ENCODE peak calls at places on chromosomes 5 and 9, in six cellular contexts. O is SK-N-SH, H is K562, C is H1, K is HepG2, E is HL-60. M is an unnamed sample.

GRCh38 chr5:609506-609905 is 2.6 kb upstream of the CEP72 start:
- DNase-seq in K (no peak), E (no peak), C (no peak), O (no peak), H (no peak), M (no peak)

GRCh38 chr9:20744046-20744630 is 60.1 kb downstream of the FOCAD start:
- DNase-seq in H (no peak), O (no peak), C (no peak), E (no peak), K (no peak), M (no peak)

GRCh38 chr9:115170674-115171073 is 52.7 kb upstream of the TNC start:
- DNase-seq in H (no peak), E (no peak), C (peak), K (no peak), O (no peak), M (no peak)

GRCh38 chr5:36874465-36874864 is 2.1 kb upstream of the NIPBL start:
- DNase-seq in C (no peak), H (no peak), K (no peak), O (peak), E (no peak), M (no peak)

GRCh38 chr5:147835386-147835798 is 3.9 kb upstream of the SPINK1 start:
- DNase-seq in C (no peak), E (no peak), H (no peak), O (no peak), K (peak), M (no peak)

GRCh38 chr9:5493597-5494511 is 16.5 kb upstream of the PDCD1LG2 start:
- DNase-seq in K (no peak), E (peak), C (no peak), H (peak), O (no peak), M (peak)

GRCh38 chr5:25489834-25490538 is 845.2 kb upstream of the CDH10 start:
- DNase-seq in O (no peak), K (peak), C (no peak), E (peak), H (no peak), M (no peak)

GRCh38 chr5:171601266-171601881 is 181.9 kb downstream of the FGF18 start:
- DNase-seq in E (peak), C (no peak), H (no peak), K (no peak), O (no peak), M (no peak)

GRCh38 chr5:172502410-172502809 is 48.1 kb upstream of the SH3PXD2B start:
- DNase-seq in O (no peak), C (peak), E (no peak), K (no peak), H (no peak), M (no peak)

GRCh38 chr9:112582863-112583262 is 96.2 kb downstream of the KIAA1958 start:
- DNase-seq in C (no peak), H (no peak), O (no peak), K (no peak), E (no peak), M (no peak)

GRCh38 chr9:125983681-125984080 is 236.5 kb downstream of the PBX3 start:
- DNase-seq in K (no peak), E (no peak), O (no peak), C (peak), H (no peak), M (no peak)

GRCh38 chr5:16131878-16132277 is 47.7 kb downstream of the MARCHF11 start:
- DNase-seq in E (no peak), C (no peak), O (no peak), H (no peak), K (no peak), M (no peak)

GRCh38 chr9:91534374-91534773 is 110.7 kb upstream of the NFIL3 start:
- DNase-seq in C (no peak), K (no peak), E (no peak), H (no peak), O (no peak), M (no peak)

GRCh38 chr9:33714989-33715388 is 80.4 kb upstream of the PRSS3 start:
- DNase-seq in K (no peak), C (no peak), E (peak), H (no peak), O (no peak), M (no peak)
- TF ChIP-seq GABPA in K (no peak), C (no peak), E (no peak), H (no peak), O (no peak), M (no peak)

DNA sequence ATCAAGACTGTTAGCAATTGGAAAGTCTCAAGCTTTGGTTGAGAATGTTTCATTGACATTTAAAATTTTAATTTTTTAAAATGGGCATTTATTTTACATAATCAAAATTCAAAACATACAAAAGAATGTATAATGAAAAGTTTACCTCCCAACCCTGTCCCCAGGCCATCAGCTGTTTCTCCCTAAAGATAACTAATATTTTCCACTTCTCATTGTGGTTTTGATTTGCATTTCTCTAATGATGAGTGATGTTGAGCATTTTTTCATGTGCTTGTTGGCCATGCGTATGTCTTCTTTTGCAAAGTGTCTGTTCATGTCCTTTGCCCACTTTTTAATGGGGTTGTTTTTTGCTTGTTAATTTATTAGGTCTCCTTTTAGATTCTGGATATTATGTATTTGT is 11.4 kb upstream of the MACIR start:
- DNase-seq in H (no peak), K (no peak), C (no peak), O (no peak), E (no peak), M (no peak)
- TF ChIP-seq GABPA in H (no peak), K (no peak), C (no peak), O (no peak), E (no peak), M (no peak)

GRCh38 chr5:27855491-27855890 is 817.1 kb upstream of the CDH9 start:
- DNase-seq in H (no peak), E (no peak), K (no peak), C (no peak), O (no peak), M (no peak)

GRCh38 chr5:27854243-27854852 is 816.0 kb upstream of the CDH9 start:
- DNase-seq in C (no peak), H (no peak), E (no peak), K (no peak), O (no peak), M (no peak)
- TF ChIP-seq GABPA in C (no peak), H (no peak), E (no peak), K (no peak), O (no peak), M (no peak)

GRCh38 chr5:75734913-75735789 is 17.9 kb upstream of the POC5 start:
- DNase-seq in C (peak), H (no peak), K (peak), E (no peak), O (peak), M (peak)

GRCh38 chr5:75733767-75734166 is 16.5 kb upstream of the POC5 start:
- DNase-seq in K (no peak), O (no peak), H (no peak), E (no peak), C (no peak), M (no peak)

DNA sequence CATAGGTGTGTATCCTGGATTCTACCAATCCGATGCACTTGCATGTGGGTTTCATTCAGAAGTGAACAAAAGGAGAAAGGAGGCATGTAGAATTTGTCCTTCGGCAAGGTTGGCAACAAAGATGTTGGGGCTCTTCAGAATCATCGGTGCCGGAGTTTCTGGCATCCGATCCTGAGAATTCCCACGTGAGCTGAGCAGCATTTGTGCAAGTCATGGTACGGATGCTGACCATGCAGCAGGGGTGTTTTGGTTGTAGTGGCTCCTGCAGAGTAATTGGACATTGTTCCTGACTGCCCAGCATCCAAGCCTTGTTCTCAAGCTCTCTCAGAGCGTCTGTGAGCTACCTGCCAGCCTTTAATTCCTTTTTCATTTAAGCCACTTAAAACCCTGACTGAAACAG is 19.0 kb upstream of the POC5 start:
- DNase-seq in O (no peak), C (no peak), E (no peak), H (no peak), K (no peak), M (no peak)
- TF ChIP-seq GABPA in O (no peak), C (no peak), E (no peak), H (no peak), K (no peak), M (no peak)

GRCh38 chr5:113572716-113573115 is 59.2 kb downstream of the YTHDC2 start:
- DNase-seq in H (no peak), O (no peak), K (no peak), C (no peak), E (no peak), M (no peak)
- TF ChIP-seq GABPA in H (no peak), O (no peak), K (no peak), C (no peak), E (no peak), M (no peak)

DNA sequence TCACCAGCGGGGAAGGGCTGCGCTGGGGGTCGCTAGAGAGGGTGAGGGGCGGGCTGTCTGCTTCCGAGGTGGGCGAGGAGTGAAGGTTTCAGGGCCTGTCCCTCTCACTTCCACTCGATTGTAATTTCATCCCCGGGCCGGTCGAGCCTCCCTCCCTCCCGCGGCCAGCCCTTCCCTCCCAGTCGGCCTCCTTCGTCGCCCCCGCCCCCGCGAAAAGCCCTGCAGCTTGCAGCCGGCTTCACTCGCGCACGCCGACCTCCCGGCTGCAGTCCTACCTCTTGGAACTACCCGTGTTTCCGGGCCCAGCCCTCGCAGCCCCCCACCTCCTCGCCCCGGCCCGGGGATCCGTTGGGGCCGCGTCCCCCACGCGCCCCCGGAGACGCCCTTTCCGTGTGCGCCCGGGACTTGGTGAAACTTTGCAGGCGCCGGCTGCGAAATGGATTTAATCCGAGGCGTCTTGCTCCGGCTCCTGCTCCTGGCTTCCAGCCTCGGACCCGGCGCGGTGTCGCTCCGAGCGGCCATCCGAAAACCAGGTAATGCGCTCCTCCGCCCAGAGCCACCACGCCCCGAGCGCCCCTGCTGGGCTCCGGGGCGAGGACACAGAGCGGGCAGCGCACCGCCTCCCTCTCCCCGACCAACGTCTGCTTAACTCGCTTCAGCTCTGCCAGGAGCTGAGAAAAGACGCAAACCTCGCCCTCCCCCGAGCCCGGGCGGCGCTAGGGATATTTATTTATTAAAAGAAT is at the start of gene EGFLAM:
- DNase-seq in O (peak), C (peak), K (no peak), H (no peak), E (no peak), M (no peak)
- TF ChIP-seq GABPA in O (no peak), C (no peak), K (no peak), H (no peak), E (no peak), M (no peak)

DNA sequence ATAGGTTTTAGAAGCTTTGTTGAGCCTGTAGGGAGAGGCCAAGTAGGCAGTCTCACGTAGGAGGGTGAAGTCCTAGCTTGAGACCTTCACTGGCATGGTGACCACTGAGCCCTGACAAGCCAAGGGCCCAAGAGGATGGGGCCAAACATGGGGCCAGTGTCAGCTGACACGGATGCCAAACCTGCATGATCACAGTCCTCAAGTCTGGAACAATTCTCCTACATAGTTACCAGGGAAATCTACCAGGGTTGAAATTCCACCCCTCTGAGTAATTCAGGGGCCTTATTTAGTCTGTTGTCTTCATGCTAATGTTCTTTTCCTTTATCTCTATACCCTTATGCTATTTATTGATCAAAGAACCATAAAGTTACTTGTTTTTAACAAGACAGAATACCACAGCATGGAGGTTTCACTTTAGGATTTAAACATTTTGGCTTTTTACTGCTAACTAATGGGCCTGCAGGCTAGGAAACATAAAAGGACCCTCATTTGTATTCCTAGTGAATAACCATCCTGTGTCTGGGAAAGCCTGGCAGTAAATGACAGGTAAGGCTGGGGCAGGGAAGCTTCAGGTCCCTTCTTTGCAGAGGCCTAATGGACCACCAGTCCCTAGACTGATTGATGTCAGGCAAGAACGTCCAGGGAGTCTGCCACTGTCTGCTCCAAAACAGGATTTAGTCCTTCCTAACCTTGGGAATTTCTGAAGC is 140.8 kb downstream of the FGF1 start:
- DNase-seq in K (no peak), C (no peak), E (no peak), H (no peak), O (no peak), M (no peak)
- TF ChIP-seq GABPA in K (no peak), C (no peak), E (no peak), H (no peak), O (no peak), M (no peak)

GRCh38 chr5:150484964-150485769 is 22.8 kb upstream of the NDST1 start:
- DNase-seq in K (peak), O (no peak), E (no peak), C (no peak), H (no peak), M (no peak)

GRCh38 chr5:150473673-150474358 is 24.3 kb upstream of the RPS14 start:
- DNase-seq in E (no peak), H (no peak), O (no peak), K (peak), C (no peak), M (no peak)

GRCh38 chr5:150481972-150482406 is 25.9 kb upstream of the NDST1 start:
- DNase-seq in O (no peak), E (no peak), K (no peak), C (no peak), H (peak), M (no peak)

GRCh38 chr5:150481708-150481965 is 26.3 kb upstream of the NDST1 start:
- DNase-seq in K (no peak), O (no peak), H (no peak), C (no peak), E (no peak), M (no peak)

GRCh38 chr5:150479416-150479815 is 28.5 kb upstream of the NDST1 start:
- DNase-seq in E (no peak), K (no peak), O (no peak), H (no peak), C (no peak), M (no peak)
- TF ChIP-seq GABPA in E (no peak), K (no peak), O (no peak), H (no peak), C (no peak), M (no peak)